ENCODE peak calls at places on chromosomes 7 and 10, in five cellular contexts. S, E, M, R and G are unnamed samples.
A peak's percentile ranks its signal among the peaks of the same experiment; 100 is the strongest.

GRCh38 chr10:93180402-93181040 is 106.8 kb downstream of the CYP26A1 start:
- DNase-seq in M (no peak), S (no peak), R (peak; percentile 65), E (no peak), G (no peak)

GRCh38 chr10:92045641-92046106 is 122.1 kb downstream of the BTAF1 start:
- DNase-seq in S (no peak), E (no peak), R (no peak), M (no peak), G (no peak)

GRCh38 chr10:97575101-97575668 is 2.6 kb downstream of the ANKRD2 start:
- DNase-seq in S (no peak), E (no peak), R (no peak), M (peak; percentile 45), G (no peak)

GRCh38 chr10:93225938-93226337 is 152.2 kb downstream of the CYP26A1 start:
- DNase-seq in M (no peak), E (no peak), R (no peak), S (no peak), G (no peak)

GRCh38 chr10:114754445-114755320 is 66.9 kb upstream of the FHIP2A start:
- DNase-seq in R (no peak), S (peak; percentile 78), M (no peak), E (no peak), G (no peak)

GRCh38 chr10:47369251-47369894 is 14.7 kb downstream of the ZNF488 start:
- DNase-seq in M (peak; percentile 31), R (peak; percentile 40), E (no peak), S (no peak), G (no peak)

GRCh38 chr10:86023336-86023735 is 343.3 kb downstream of the GRID1 start:
- DNase-seq in M (no peak), E (no peak), S (no peak), R (no peak), G (no peak)

GRCh38 chr7:77313086-77313485 is 103.1 kb downstream of the GSAP start:
- DNase-seq in S (no peak), E (no peak), R (no peak), M (no peak), G (no peak)

GRCh38 chr7:123208793-123209192 is 9.0 kb upstream of the SLC13A1 start:
- DNase-seq in R (no peak), S (peak; percentile 6), M (no peak), E (no peak), G (no peak)

GRCh38 chr7:2611401-2611800 is 20.4 kb upstream of the TTYH3 start:
- DNase-seq in S (no peak), M (no peak), E (no peak), R (no peak), G (no peak)

GRCh38 chr10:131851332-131851731 is 49.5 kb upstream of the PPP2R2D start:
- DNase-seq in E (no peak), M (no peak), S (no peak), R (no peak), G (no peak)

DNA sequence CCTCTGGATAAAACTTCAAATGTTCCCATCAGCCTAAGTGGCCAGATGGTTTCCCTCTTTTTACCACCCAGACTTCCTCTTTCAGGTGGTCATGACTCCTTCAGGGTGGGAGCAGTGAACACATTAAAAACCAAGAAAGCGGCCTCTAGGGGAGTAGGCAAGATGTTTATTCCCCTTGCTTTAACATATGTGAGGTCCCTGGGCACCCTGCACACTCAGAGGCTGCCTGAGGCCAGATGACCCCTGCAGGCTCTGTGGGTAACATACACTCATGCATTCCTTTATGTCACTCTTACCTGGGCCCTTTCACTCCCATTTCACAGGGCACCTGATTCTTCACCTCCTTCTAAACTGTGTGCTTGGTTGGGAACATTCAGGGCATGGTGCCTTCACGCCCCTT is 357.4 kb downstream of the ABCA13 start:
- DNase-seq in M (no peak), S (no peak), R (no peak), E (no peak), G (no peak)
- TF ChIP-seq CTCF in M (no peak), S (no peak), R (no peak), E (no peak), G (no peak)

DNA sequence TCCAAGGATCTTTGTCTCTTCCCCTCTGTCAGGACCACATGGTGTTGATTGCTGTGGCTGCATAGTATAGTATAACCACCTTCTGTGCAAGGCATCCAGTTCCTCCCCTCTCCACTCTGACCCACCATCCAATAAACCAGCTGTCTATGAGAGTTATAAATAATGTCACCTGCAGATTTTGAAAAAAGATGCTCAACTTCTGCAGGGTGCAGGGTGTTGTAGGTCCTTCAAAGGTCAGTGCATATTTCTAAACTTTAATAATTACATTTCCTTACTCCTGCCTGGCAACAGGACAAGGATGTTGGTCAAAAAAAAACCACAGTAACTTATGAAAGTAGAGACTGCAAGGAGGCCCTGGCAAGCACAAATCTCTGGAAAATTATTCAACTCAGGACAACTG is 166.2 kb downstream of the PKD1L1 start:
- DNase-seq in R (no peak), M (no peak), E (no peak), S (no peak), G (no peak)
- H3K27ac ChIP-seq in R (no peak overlapping the region), M (no peak overlapping the region), E (no peak overlapping the region), S (peak overlapping the region; percentile 92), G (no peak overlapping the region)

GRCh38 chr7:156257904-156258303 is 382.7 kb upstream of the RNF32 start:
- DNase-seq in E (no peak), R (no peak), S (no peak), M (no peak), G (no peak)

GRCh38 chr7:156261581-156261980 is 379.0 kb upstream of the RNF32 start:
- DNase-seq in S (no peak), M (no peak), R (no peak), E (no peak), G (no peak)

GRCh38 chr7:156251861-156252260 is 388.7 kb upstream of the RNF32 start:
- DNase-seq in R (no peak), S (no peak), E (no peak), M (no peak), G (no peak)

GRCh38 chr7:156255635-156256034 is 384.9 kb upstream of the RNF32 start:
- DNase-seq in E (no peak), M (no peak), S (no peak), R (no peak), G (no peak)
- H3K27me3 ChIP-seq in E (no peaks in the 10 kb centered on the region), M (no peaks in the 10 kb centered on the region), S (peaks cover 3% of the 10 kb centered on the region), R (no peaks in the 10 kb centered on the region), G (no peaks in the 10 kb centered on the region)

GRCh38 chr10:6918305-6918704 is 338.2 kb upstream of the PRKCQ start:
- DNase-seq in S (no peak), R (no peak), M (peak; percentile 82), E (peak; percentile 42), G (peak; percentile 65)
- TF ChIP-seq CTCF in S (peak; percentile 55), R (no peak), M (peak; percentile 25), E (peak; percentile 57), G (peak; percentile 51)

DNA sequence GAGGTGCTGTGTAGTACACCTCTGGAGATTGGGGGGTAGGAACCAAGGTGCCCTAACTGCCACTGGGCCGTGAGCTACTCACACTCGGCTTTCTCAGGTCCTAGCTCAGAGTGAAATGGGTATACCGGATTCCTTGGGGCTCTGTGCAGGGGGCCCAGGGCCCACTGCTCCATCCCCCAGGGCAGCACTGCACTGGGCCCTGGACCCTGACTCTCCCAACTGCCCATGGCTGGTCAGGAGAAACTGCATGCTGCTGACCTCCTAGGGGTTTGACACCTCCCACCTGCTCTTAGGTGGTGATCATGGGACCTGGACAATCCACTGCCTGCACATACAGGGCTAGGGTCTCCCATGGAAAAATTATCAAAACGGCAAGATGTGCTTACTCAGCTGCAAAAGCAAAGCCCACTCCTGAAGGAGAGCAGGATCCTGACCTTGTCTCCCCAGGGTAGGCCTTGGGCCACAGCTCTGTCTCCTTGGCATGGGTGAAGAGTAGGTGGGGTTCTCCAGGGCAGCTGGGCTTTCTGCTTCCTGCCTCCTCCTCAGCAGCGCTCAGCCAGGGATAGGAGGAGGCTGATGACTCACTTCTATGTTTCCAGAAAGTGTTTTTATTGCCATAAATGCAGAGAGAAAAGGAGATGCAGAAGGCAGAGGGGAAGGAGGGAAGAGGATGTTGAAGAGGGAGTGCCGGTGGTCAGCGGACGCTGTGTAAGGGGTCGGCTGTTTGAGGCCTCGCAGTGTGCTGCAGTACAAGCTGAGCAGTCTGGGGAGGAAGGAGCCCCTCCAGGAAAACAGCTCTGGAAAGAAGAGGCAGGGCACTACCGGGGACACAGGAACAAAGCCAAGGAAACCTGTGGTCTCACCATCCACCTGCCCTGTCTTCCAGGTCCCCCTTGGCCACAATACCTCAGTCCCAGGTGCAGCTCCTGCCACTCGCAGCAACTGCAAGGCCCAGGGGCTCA is 107.8 kb downstream of the ARHGAP22 start:
- DNase-seq in S (no peak), E (no peak), M (no peak), R (no peak), G (no peak)
- H3K27ac ChIP-seq in S (no peak overlapping the region), E (no peak overlapping the region), M (no peak overlapping the region), R (no peak overlapping the region), G (no peak overlapping the region)

GRCh38 chr10:100828744-100829102 is 83.3 kb downstream of the PAX2 start:
- DNase-seq in M (no peak), E (no peak), S (no peak), R (no peak), G (no peak)

GRCh38 chr10:100829933-100830727 is 82.6 kb upstream of the SLF2 start:
- DNase-seq in E (no peak), M (no peak), S (no peak), R (no peak), G (no peak)

GRCh38 chr10:100829103-100829870 is 83.5 kb upstream of the SLF2 start:
- DNase-seq in S (no peak), M (no peak), E (no peak), R (no peak), G (no peak)

GRCh38 chr10:100830728-100831110 is 82.0 kb upstream of the SLF2 start:
- DNase-seq in R (no peak), E (no peak), S (no peak), M (no peak), G (no peak)

DNA sequence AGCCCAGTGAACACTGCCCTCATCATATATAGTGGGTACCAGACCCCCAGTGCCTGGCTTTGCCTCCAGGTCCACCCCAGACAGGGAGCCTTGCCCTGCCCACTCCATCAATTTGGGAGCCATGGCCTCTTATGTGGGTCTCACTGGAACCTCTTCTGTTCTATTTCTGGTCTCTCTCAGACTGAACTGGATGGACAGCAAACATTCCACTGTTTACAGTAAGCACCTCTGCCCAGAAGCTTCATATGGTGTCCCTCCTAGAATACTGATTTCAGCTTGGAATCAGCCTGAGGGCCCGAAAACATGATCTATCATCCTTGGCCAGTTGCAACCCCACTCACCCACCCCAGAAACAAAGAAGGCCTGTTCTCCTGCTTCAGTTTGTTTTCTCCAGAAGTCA is 81.0 kb upstream of the SLF2 start:
- DNase-seq in R (no peak), M (no peak), E (no peak), S (no peak), G (no peak)
- H3K27me3 ChIP-seq in R (peaks cover 87% of the 10 kb centered on the region), M (peaks cover 86% of the 10 kb centered on the region), E (peaks cover 99% of the 10 kb centered on the region), S (peaks cover 3% of the 10 kb centered on the region), G (peaks cover 70% of the 10 kb centered on the region)

DNA sequence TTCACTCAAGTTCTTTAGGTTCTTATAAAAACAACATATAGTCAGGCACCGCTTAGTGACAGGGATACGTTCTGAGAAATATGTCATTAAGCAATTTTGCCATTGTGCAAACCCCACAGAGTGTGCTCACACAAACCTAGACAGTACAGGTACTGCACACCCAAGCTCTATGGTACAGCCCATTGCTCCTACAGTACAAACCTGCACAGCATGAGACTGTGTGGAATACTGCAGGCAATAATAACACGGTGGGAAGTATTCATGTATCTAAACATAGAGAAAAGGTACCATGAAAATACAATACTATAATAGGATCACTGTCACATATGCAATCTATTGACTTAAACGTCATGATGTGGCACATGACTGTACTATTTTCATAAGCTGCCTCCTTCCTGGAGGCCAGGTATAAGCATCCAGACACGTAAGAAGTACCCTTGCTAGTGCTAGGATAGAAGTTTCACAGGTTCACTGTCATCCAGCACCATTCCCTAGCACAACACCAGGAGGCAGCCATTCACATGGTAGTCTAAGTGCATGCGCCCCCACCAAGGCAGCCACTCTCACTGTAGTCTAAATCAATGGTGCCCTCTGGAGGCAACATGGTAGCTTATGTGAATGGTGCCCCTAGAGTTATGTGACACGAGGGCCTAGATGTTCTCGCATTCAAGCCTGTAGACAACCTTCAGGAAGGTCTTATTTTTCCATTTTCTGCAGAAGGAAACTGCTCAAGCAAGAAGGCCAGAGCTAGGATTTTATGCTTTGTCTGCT is 98.5 kb downstream of the ARHGAP22 start:
- DNase-seq in M (no peak), S (peak; percentile 68), E (no peak), R (no peak), G (no peak)
- TF ChIP-seq CTCF in M (no peak), S (peak; percentile 68), E (peak; percentile 6), R (no peak), G (peak; percentile 15)